ENCODE peak calls at places on chromosomes 3 and 15, in five cellular contexts. One of them, this sample, is unnamed.

GRCh38 chr3:52518723-52519444 is 14.8 kb downstream of the NT5DC2 start:
- DNase-seq in MM.1S: no peak
- DNase-seq in activated gamma-delta T cell treated with Interleukin-2 at 50 U/mL for 16 hours: no peak
- DNase-seq in amygdala: no peak
- DNase-seq in EH: peak; percentile 42
- DNase-seq in this sample: no peak

GRCh38 chr3:184765730-184766074 is 46.3 kb upstream of the VPS8 start:
- DNase-seq in amygdala: no peak
- DNase-seq in EH: peak; percentile 39
- DNase-seq in MM.1S: no peak
- DNase-seq in activated gamma-delta T cell treated with Interleukin-2 at 50 U/mL for 16 hours: no peak
- DNase-seq in this sample: peak; percentile 41

GRCh38 chr3:25174251-25174650 is 253.8 kb upstream of the RARB start:
- DNase-seq in EH: no peak
- DNase-seq in MM.1S: no peak
- DNase-seq in amygdala: no peak
- DNase-seq in activated gamma-delta T cell treated with Interleukin-2 at 50 U/mL for 16 hours: no peak
- DNase-seq in this sample: no peak

GRCh38 chr3:184336484-184337230 is 743 bp upstream of the FAM131A start:
- DNase-seq in activated gamma-delta T cell treated with Interleukin-2 at 50 U/mL for 16 hours: no peak
- DNase-seq in amygdala: peak; percentile 55
- DNase-seq in EH: peak; percentile 69
- DNase-seq in MM.1S: no peak
- DNase-seq in this sample: no peak

GRCh38 chr3:56958879-56959607 is 101.4 kb upstream of the SPATA12 start:
- DNase-seq in amygdala: no peak
- DNase-seq in activated gamma-delta T cell treated with Interleukin-2 at 50 U/mL for 16 hours: no peak
- DNase-seq in MM.1S: no peak
- DNase-seq in EH: no peak
- DNase-seq in this sample: no peak

GRCh38 chr3:106814231-106814630 is 563.0 kb upstream of the CCDC54 start:
- DNase-seq in amygdala: no peak
- DNase-seq in MM.1S: no peak
- DNase-seq in EH: peak; percentile 48
- DNase-seq in activated gamma-delta T cell treated with Interleukin-2 at 50 U/mL for 16 hours: no peak
- DNase-seq in this sample: no peak

GRCh38 chr3:141228385-141228784 is 3.2 kb upstream of the PXYLP1 start:
- DNase-seq in amygdala: no peak
- DNase-seq in activated gamma-delta T cell treated with Interleukin-2 at 50 U/mL for 16 hours: no peak
- DNase-seq in MM.1S: no peak
- DNase-seq in EH: no peak
- DNase-seq in this sample: no peak

GRCh38 chr15:47331796-47332480 is 385.4 kb upstream of the SEMA6D start:
- DNase-seq in MM.1S: no peak
- DNase-seq in amygdala: no peak
- DNase-seq in activated gamma-delta T cell treated with Interleukin-2 at 50 U/mL for 16 hours: no peak
- DNase-seq in EH: peak; percentile 17
- DNase-seq in this sample: no peak

This sample was measured in posterior vena cava.